ENCODE peak calls at places on chromosome 15, in nine cellular contexts. I is lower lobe of right lung, Y is body of pancreas, J is Panc1, Q is heart left ventricle, O is GM23248, F is spleen, H is upper lobe of right lung, M is H9. A is an unnamed sample.

GRCh38 chr15:31304736-31305365 is 21.8 kb upstream of the KLF13 start:
- DNase-seq in I (no peak), Y (no peak), J (no peak), Q (no peak), O (peak; percentile 30), F (no peak), H (peak; percentile 48), M (no peak), A (peak; percentile 56)

GRCh38 chr15:53384417-53384816 is 375.0 kb downstream of the WDR72 start:
- DNase-seq in I (no peak), Y (peak; percentile 59), J (no peak), Q (no peak), O (no peak), F (no peak), H (peak; percentile 62), M (peak; percentile 50), A (no peak)

GRCh38 chr15:33729648-33730047 is 238.6 kb upstream of the CHRM5 start:
- DNase-seq in I (no peak), Y (no peak), J (no peak), Q (no peak), O (peak; percentile 15), F (no peak), H (no peak), M (no peak), A (no peak)

GRCh38 chr15:76333309-76333708 is 3.3 kb upstream of the ISL2 start:
- DNase-seq in I (no peak), Y (no peak), J (no peak), Q (no peak), O (no peak), F (no peak), H (no peak), M (no peak), A (no peak)

GRCh38 chr15:31032959-31033358 is 41.5 kb upstream of the MTMR10 start:
- DNase-seq in I (no peak), Y (no peak), J (no peak), Q (no peak), O (peak; percentile 41), F (no peak), H (no peak), M (no peak), A (no peak)

GRCh38 chr15:62895905-62896316 is 146.6 kb upstream of the TPM1 start:
- DNase-seq in I (no peak), Y (no peak), J (peak; percentile 50), Q (no peak), O (peak; percentile 80), F (no peak), H (no peak), M (no peak), A (no peak)

GRCh38 chr15:27124287-27124830 is 153.4 kb downstream of the GABRG3 start:
- DNase-seq in I (no peak), Y (no peak), J (no peak), Q (no peak), O (peak; percentile 28), F (no peak), H (no peak), M (no peak), A (no peak)

GRCh38 chr15:92884813-92885461 is 15.2 kb upstream of the CHD2 start:
- DNase-seq in I (no peak), Y (no peak), J (no peak), Q (no peak), O (peak; percentile 59), F (no peak), H (no peak), M (no peak), A (no peak)

GRCh38 chr15:69718445-69718844 is 265.8 kb downstream of the RPLP1 start:
- DNase-seq in I (no peak), Y (no peak), J (no peak), Q (no peak), O (no peak), F (no peak), H (no peak), M (no peak), A (no peak)

GRCh38 chr15:70767668-70768067 is 4.3 kb upstream of the UACA start:
- DNase-seq in I (no peak), Y (no peak), J (no peak), Q (no peak), O (no peak), F (no peak), H (no peak), M (no peak), A (no peak)

GRCh38 chr15:57551717-57552677 is 39.7 kb upstream of the MYZAP start:
- DNase-seq in I (no peak), Y (peak; percentile 38), J (no peak), Q (peak; percentile 65), O (peak; percentile 81), F (no peak), H (no peak), M (peak; percentile 82), A (no peak)

GRCh38 chr15:34951993-34952392 is 17.5 kb downstream of the AQR start:
- DNase-seq in I (no peak), Y (no peak), J (no peak), Q (no peak), O (peak; percentile 31), F (no peak), H (no peak), M (no peak), A (no peak)

GRCh38 chr15:48472756-48473155 is 141.5 kb downstream of the DUT start:
- DNase-seq in I (no peak), Y (no peak), J (no peak), Q (no peak), O (peak; percentile 90), F (no peak), H (no peak), M (no peak), A (no peak)

DNA sequence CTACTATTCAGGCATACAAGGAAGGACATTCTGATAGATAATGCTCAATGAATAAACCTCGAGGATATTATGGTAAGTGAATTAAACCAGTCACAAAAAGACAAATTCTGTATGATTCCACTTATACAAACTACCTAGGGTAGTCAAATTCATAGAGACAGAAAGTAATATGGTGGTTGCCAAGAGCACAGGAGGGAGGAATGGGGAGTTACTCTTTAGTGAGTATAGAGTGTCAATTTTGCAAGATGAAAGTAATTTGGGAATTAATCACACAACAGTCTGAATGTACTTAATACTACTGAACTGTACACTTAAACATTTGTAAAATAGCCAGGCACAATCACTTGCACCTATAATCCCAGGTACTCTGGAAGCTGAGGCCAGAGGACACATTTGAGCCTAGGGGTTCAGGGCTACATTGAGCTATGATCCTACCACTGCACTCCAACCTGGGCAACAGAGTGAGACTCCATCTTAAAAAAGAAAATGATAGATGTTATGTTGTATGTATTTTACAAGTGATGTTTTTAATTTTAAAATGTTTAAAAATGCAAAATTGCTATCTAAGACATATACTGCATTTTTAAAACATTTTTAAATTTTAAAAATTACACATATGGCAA is 91.0 kb downstream of the NPAP1 start:
- DNase-seq in I (no peak), Y (no peak), J (no peak), Q (no peak), O (no peak), F (no peak), H (no peak), M (no peak), A (no peak)
- H3K4me1 ChIP-seq in I (no peaks in the 10 kb centered on the region), Y (no peaks in the 10 kb centered on the region), J (no peaks in the 10 kb centered on the region), Q (no peaks in the 10 kb centered on the region), O (no peaks in the 10 kb centered on the region), F (no peaks in the 10 kb centered on the region), H (no peaks in the 10 kb centered on the region), M (no peaks in the 10 kb centered on the region), A (no peaks in the 10 kb centered on the region)

GRCh38 chr15:98858610-98859023 is 149.0 kb downstream of the PGPEP1L start:
- DNase-seq in I (no peak), Y (no peak), J (no peak), Q (no peak), O (no peak), F (no peak), H (no peak), M (no peak), A (no peak)
- H3K4me1 ChIP-seq in I (peaks cover 39% of the 10 kb centered on the region), Y (peaks cover 62% of the 10 kb centered on the region), J (peaks cover 95% of the 10 kb centered on the region), Q (peaks cover 38% of the 10 kb centered on the region), O (peaks cover 82% of the 10 kb centered on the region), F (peaks cover 4% of the 10 kb centered on the region), H (peaks cover 51% of the 10 kb centered on the region), M (peaks cover 27% of the 10 kb centered on the region), A (peaks cover 68% of the 10 kb centered on the region)

GRCh38 chr15:99442268-99442897 is 123.4 kb upstream of the MEF2A start:
- DNase-seq in I (no peak), Y (no peak), J (peak; percentile 46), Q (peak; percentile 83), O (peak; percentile 92), F (no peak), H (peak; percentile 70), M (no peak), A (peak; percentile 88)

GRCh38 chr15:99440551-99441426 is 125.0 kb upstream of the MEF2A start:
- DNase-seq in I (no peak), Y (no peak), J (no peak), Q (peak; percentile 23), O (no peak), F (no peak), H (no peak), M (peak; percentile 16), A (peak; percentile 60)

GRCh38 chr15:99443056-99443756 is 122.6 kb upstream of the MEF2A start:
- DNase-seq in I (no peak), Y (no peak), J (no peak), Q (peak; percentile 8), O (no peak), F (no peak), H (peak; percentile 34), M (no peak), A (peak; percentile 57)

GRCh38 chr15:99441427-99441766 is 124.4 kb upstream of the MEF2A start:
- DNase-seq in I (no peak), Y (no peak), J (no peak), Q (peak; percentile 6), O (no peak), F (no peak), H (no peak), M (no peak), A (no peak)

GRCh38 chr15:99441871-99442267 is 123.9 kb upstream of the MEF2A start:
- DNase-seq in I (no peak), Y (no peak), J (no peak), Q (peak; percentile 5), O (no peak), F (no peak), H (no peak), M (no peak), A (peak; percentile 57)
- H3K4me1 ChIP-seq in I (peaks cover 39% of the 10 kb centered on the region), Y (peaks cover 12% of the 10 kb centered on the region), J (peaks cover 17% of the 10 kb centered on the region), Q (peaks cover 50% of the 10 kb centered on the region), O (peaks cover 19% of the 10 kb centered on the region), F (no peaks in the 10 kb centered on the region), H (peaks cover 28% of the 10 kb centered on the region), M (no peaks in the 10 kb centered on the region), A (no peaks in the 10 kb centered on the region)

GRCh38 chr15:90212221-90213079 is 11.3 kb downstream of the SEMA4B start:
- DNase-seq in I (no peak), Y (peak; percentile 80), J (no peak), Q (no peak), O (no peak), F (no peak), H (no peak), M (no peak), A (no peak)

GRCh38 chr15:90213123-90213817 is 12.1 kb downstream of the SEMA4B start:
- DNase-seq in I (no peak), Y (peak; percentile 91), J (no peak), Q (no peak), O (no peak), F (no peak), H (no peak), M (no peak), A (no peak)

GRCh38 chr15:90210593-90210992 is 9.5 kb downstream of the SEMA4B start:
- DNase-seq in I (no peak), Y (peak; percentile 61), J (no peak), Q (no peak), O (no peak), F (no peak), H (no peak), M (no peak), A (no peak)

GRCh38 chr15:90211009-90211408 is 9.9 kb downstream of the SEMA4B start:
- DNase-seq in I (no peak), Y (no peak), J (no peak), Q (no peak), O (no peak), F (no peak), H (no peak), M (no peak), A (no peak)

GRCh38 chr15:90211440-90212168 is 10.5 kb downstream of the SEMA4B start:
- DNase-seq in I (no peak), Y (peak; percentile 64), J (no peak), Q (no peak), O (peak; percentile 36), F (peak; percentile 84), H (no peak), M (no peak), A (no peak)
- H3K4me1 ChIP-seq in I (peaks cover 48% of the 10 kb centered on the region), Y (peaks cover 62% of the 10 kb centered on the region), J (peaks cover 96% of the 10 kb centered on the region), Q (peaks cover 8% of the 10 kb centered on the region), O (no peaks in the 10 kb centered on the region), F (peaks cover 43% of the 10 kb centered on the region), H (peaks cover 21% of the 10 kb centered on the region), M (no peaks in the 10 kb centered on the region), A (no peaks in the 10 kb centered on the region)